ENCODE peak calls at places on chromosomes 13 and 19, in four cellular contexts. S is H1, W is HL-60, P is GM12878. I is an unnamed sample.

GRCh38 chr13:114166381-114167131 is 12.5 kb upstream of the CFAP97D2 start:
- DNase-seq in W (no peak), S (no peak), P (no peak), I (peak; percentile 62)

GRCh38 chr19:41563847-41564514 is 12.0 kb upstream of the CEACAM21 start:
- DNase-seq in W (no peak), S (no peak), P (no peak), I (no peak)

GRCh38 chr19:45558399-45558878 is 26.2 kb downstream of the OPA3 start:
- DNase-seq in W (peak; percentile 75), P (no peak), S (peak; percentile 79), I (peak; percentile 66)

GRCh38 chr19:18589380-18590272 is 1.0 kb downstream of the REX1BD start:
- DNase-seq in S (peak; percentile 87), P (no peak), W (peak; percentile 74), I (peak; percentile 85)

GRCh38 chr13:36519432-36519831 is 87.1 kb downstream of the CCNA1 start:
- DNase-seq in P (no peak), S (no peak), W (no peak), I (no peak)

GRCh38 chr13:80550856-80551532 is 210.1 kb upstream of the SPRY2 start:
- DNase-seq in P (no peak), S (no peak), W (no peak), I (no peak)

GRCh38 chr19:33064117-33064777 is 441 bp downstream of the RHPN2 start:
- DNase-seq in S (peak; percentile 79), P (no peak), W (no peak), I (peak; percentile 84)

GRCh38 chr13:48542581-48543341 is 9.9 kb upstream of the RCBTB2 start:
- DNase-seq in P (no peak), W (no peak), S (peak; percentile 49), I (no peak)

GRCh38 chr13:43033038-43033437 is 9.7 kb downstream of the DNAJC15 start:
- DNase-seq in W (no peak), S (no peak), P (no peak), I (no peak)

GRCh38 chr19:12668937-12669271 is 2.3 kb downstream of the WDR83 start:
- DNase-seq in W (peak; percentile 45), S (peak; percentile 70), P (no peak), I (peak; percentile 61)

GRCh38 chr13:38871275-38871674 is 119.4 kb downstream of the STOML3 start:
- DNase-seq in S (no peak), P (no peak), W (no peak), I (no peak)

GRCh38 chr13:94065741-94066140 is 413.7 kb downstream of the DCT start:
- DNase-seq in P (no peak), W (no peak), S (no peak), I (peak; percentile 12)

GRCh38 chr19:29690842-29691241 is 24.2 kb downstream of the C19orf12 start:
- DNase-seq in S (peak; percentile 58), W (peak; percentile 65), P (no peak), I (no peak)

GRCh38 chr13:21673592-21674270 is 2.9 kb downstream of the FGF9 start:
- DNase-seq in S (peak; percentile 82), P (no peak), W (no peak), I (peak; percentile 83)

GRCh38 chr13:113929628-113930615 is 44.0 kb downstream of the C13orf46 start:
- DNase-seq in S (no peak), W (no peak), P (no peak), I (peak; percentile 36)

GRCh38 chr19:13511947-13512346 is 5.7 kb upstream of the CACNA1A start:
- DNase-seq in S (no peak), W (no peak), P (no peak), I (no peak)

GRCh38 chr13:95624020-95624419 is 20.5 kb downstream of the DZIP1 start:
- DNase-seq in P (no peak), S (peak; percentile 48), W (peak; percentile 51), I (peak; percentile 52)

GRCh38 chr19:18928018-18928805 is 8.7 kb downstream of the DDX49 start:
- DNase-seq in W (no peak), P (no peak), S (no peak), I (no peak)

GRCh38 chr19:52148256-52148655 is 8.5 kb upstream of the ZNF616 start:
- DNase-seq in S (no peak), P (no peak), W (no peak), I (no peak)

GRCh38 chr13:32060319-32060924 is 28.8 kb downstream of the FRY start:
- DNase-seq in W (no peak), S (no peak), P (no peak), I (no peak)

GRCh38 chr19:11451942-11452813 is 16.7 kb downstream of the PRKCSH start:
- DNase-seq in W (no peak), S (no peak), P (no peak), I (peak; percentile 62)

GRCh38 chr13:72163671-72164070 is 296.7 kb upstream of the DACH1 start:
- DNase-seq in S (no peak), W (no peak), P (no peak), I (no peak)

GRCh38 chr19:47309038-47309437 is 623 bp upstream of the C5AR1 start:
- DNase-seq in P (no peak), S (no peak), W (no peak), I (no peak)

GRCh38 chr13:114101325-114101821 is 31.1 kb downstream of the RASA3 start:
- DNase-seq in S (no peak), P (no peak), W (no peak), I (peak; percentile 39)

GRCh38 chr19:47124937-47125668 is 5.5 kb upstream of the SAE1 start:
- DNase-seq in S (no peak), W (peak; percentile 32), P (no peak), I (peak; percentile 73)

GRCh38 chr19:18117692-18118378 is 20.3 kb downstream of the MAST3 start:
- DNase-seq in W (peak; percentile 89), S (peak; percentile 97), P (no peak), I (peak; percentile 99)

GRCh38 chr13:29847501-29847983 is 2.9 kb downstream of the UBL3 start:
- DNase-seq in S (no peak), W (peak; percentile 13), P (no peak), I (peak; percentile 42)

GRCh38 chr13:114128624-114129522 is 3.5 kb downstream of the RASA3 start:
- DNase-seq in P (peak; percentile 81), W (peak; percentile 98), S (no peak), I (no peak)

GRCh38 chr19:47445937-47446402 is 25.7 kb downstream of the SLC8A2 start:
- DNase-seq in S (peak; percentile 65), P (no peak), W (peak; percentile 62), I (peak; percentile 89)

GRCh38 chr19:30881986-30882385 is 467.2 kb downstream of the TSHZ3 start:
- DNase-seq in P (no peak), S (no peak), W (no peak), I (no peak)

GRCh38 chr19:30887042-30887441 is 462.2 kb downstream of the TSHZ3 start:
- DNase-seq in S (no peak), P (no peak), W (no peak), I (no peak)

GRCh38 chr19:30882411-30883005 is 466.7 kb downstream of the TSHZ3 start:
- DNase-seq in W (no peak), S (no peak), P (no peak), I (no peak)

GRCh38 chr19:30883071-30883470 is 466.2 kb downstream of the TSHZ3 start:
- DNase-seq in S (no peak), W (no peak), P (no peak), I (no peak)

DNA sequence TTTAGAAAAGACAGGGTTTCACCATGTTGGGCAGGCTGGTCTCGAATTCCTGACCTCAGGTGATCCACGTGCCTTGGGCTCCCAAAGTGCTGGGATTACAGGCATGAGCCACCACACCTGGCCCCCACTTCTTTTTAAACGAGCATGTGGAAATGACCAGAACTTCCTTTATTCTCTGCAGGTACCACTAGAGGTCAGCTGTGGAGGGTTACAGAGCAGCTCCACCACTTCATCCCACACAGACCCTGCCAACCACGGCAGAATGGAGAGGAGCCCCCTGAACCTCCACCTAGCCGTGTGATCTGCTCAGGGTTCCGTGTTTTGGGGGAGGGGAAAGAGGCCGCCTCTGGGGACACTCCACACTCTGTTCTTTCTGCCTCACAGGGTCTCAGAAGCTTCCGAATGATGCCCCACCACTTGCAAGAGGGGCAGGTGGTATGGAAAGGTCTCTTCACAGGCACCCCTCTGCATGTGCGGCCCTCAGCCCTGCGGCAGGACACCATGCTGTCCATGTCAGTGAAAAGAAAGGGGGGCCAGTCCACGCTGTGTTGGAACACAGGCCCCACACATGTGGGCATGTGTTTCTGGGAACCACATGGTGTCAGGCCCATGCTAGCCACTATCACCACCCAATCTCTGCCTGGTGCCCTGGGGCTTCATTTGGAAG is 465.0 kb downstream of the TSHZ3 start:
- DNase-seq in W (no peak), P (no peak), S (no peak), I (no peak)
- TF ChIP-seq GABPA in W (no peak), P (no peak), S (no peak), I (no peak)

GRCh38 chr13:66803759-66804456 is 426.2 kb downstream of the PCDH9 start:
- DNase-seq in S (no peak), W (no peak), P (no peak), I (no peak)

GRCh38 chr13:66811445-66811844 is 418.7 kb downstream of the PCDH9 start:
- DNase-seq in P (no peak), S (no peak), W (no peak), I (no peak)

GRCh38 chr13:66803013-66803739 is 427.0 kb downstream of the PCDH9 start:
- DNase-seq in P (no peak), S (no peak), W (no peak), I (no peak)

GRCh38 chr13:66809496-66809895 is 420.6 kb downstream of the PCDH9 start:
- DNase-seq in S (no peak), P (no peak), W (no peak), I (no peak)

GRCh38 chr13:66805657-66806056 is 424.5 kb downstream of the PCDH9 start:
- DNase-seq in W (no peak), S (no peak), P (no peak), I (no peak)
- TF ChIP-seq GABPA in W (no peak), S (no peak), P (no peak), I (no peak)

GRCh38 chr19:39223703-39224279 is 19.7 kb upstream of the SYCN start:
- DNase-seq in P (no peak), S (peak; percentile 65), W (no peak), I (no peak)
- TF ChIP-seq GABPA in P (no peak), S (no peak), W (no peak), I (no peak)

GRCh38 chr13:33128134-33128533 is 111.9 kb downstream of the KL start:
- DNase-seq in P (no peak), W (no peak), S (no peak), I (no peak)

GRCh38 chr13:33129886-33130285 is 113.7 kb downstream of the KL start:
- DNase-seq in P (no peak), W (no peak), S (no peak), I (no peak)

GRCh38 chr13:33129094-33129832 is 113.0 kb downstream of the KL start:
- DNase-seq in S (no peak), P (no peak), W (no peak), I (no peak)

GRCh38 chr13:33125821-33126570 is 109.8 kb downstream of the KL start:
- DNase-seq in W (no peak), S (no peak), P (no peak), I (no peak)

DNA sequence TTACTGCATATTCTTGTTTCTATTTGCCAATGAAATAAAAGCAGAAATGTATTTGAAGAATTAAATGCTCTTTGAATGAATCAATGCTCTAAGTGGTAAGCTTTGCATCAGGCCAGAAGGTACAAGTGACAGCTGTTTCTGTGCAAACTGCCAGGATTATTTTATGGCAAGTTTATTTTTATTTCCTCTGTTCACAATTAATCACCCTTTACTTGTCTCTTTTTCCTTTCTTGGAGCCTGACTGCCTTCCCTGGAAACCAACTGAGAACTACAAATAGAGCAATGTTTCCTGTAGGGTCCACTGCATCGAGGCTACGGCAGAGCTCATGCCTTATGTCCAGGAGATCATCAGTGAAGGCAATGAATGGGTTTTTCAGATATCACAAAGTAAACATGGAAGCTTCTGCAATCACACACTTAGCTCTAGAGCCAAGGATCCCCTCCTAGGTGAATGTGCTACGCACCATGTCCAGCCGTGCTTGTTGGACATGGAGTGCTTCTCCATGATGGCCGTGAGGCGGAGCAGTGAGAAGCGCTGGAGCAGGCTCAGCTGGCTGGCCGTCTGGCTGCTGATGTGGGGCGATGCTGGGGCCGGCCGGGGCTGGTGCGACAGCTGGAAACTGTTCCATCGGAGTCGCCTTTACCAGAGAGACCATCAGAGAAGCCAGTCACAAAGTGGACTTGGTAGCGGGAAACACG is 110.8 kb downstream of the KL start:
- DNase-seq in P (no peak), W (no peak), S (no peak), I (no peak)
- TF ChIP-seq GABPA in P (no peak), W (no peak), S (no peak), I (no peak)

I was measured in SK-N-SH.